ENCODE peak calls at places on chromosomes 7 and 10, in ten cellular contexts. R is activated T-cell treated with anti-CD3 and anti-CD28 coated beads for 1 hour; J is A549; U is activated CD8-positive, alpha-beta memory T cell treated with anti-CD3 and anti-CD28 coated beads, Interleukin-2, amount 10 ng/mL, durations not matched to agents 7 days and 5 days; I is RPMI8226; A is HTR-8/SVneo; E is activated naive CD8-positive, alpha-beta T cell treated with anti-CD3 and anti-CD28 coated beads, Interleukin-2, amount 10 ng/mL, durations not matched to agents 7 days and 5 days; Y is M059J; D is neural crest cell; P is NCI-H2171 treated with DMSO at 0.1 percent for 48 hours. N is an unnamed sample.

GRCh38 chr10:76303682-76304316 is 872.4 kb downstream of the LRMDA start:
- DNase-seq in R (no peak), J (peak; percentile 71), U (no peak), I (peak; percentile 38), A (peak; percentile 62), E (no peak), Y (peak; percentile 79), D (peak; percentile 63), P (peak; percentile 65), N (peak; percentile 77)

GRCh38 chr7:141654551-141654950 is 47.4 kb downstream of the DENND11 start:
- DNase-seq in R (peak; percentile 37), J (peak; percentile 76), U (peak; percentile 80), I (peak; percentile 78), A (peak; percentile 35), E (no peak), Y (peak; percentile 59), D (peak; percentile 60), P (peak; percentile 63), N (no peak)

GRCh38 chr10:75352650-75353049 is 48.9 kb downstream of the ZNF503 start:
- DNase-seq in R (no peak), J (no peak), U (no peak), I (no peak), A (peak; percentile 54), E (no peak), Y (peak; percentile 11), D (no peak), P (no peak), N (no peak)

GRCh38 chr7:16416289-16417282 is 4.8 kb downstream of the CRPPA start:
- DNase-seq in R (no peak), J (no peak), U (no peak), I (no peak), A (no peak), E (no peak), Y (peak; percentile 93), D (no peak), P (no peak), N (no peak)

GRCh38 chr10:98295401-98295811 is 27.4 kb upstream of the LOXL4 start:
- DNase-seq in R (no peak), J (no peak), U (no peak), I (no peak), A (no peak), E (no peak), Y (peak; percentile 7), D (no peak), P (peak; percentile 56), N (no peak)

GRCh38 chr10:124468624-124469023 is 7.0 kb downstream of the LHPP start:
- DNase-seq in R (no peak), J (no peak), U (no peak), I (no peak), A (no peak), E (no peak), Y (no peak), D (no peak), P (no peak), N (no peak)

GRCh38 chr10:60733189-60733815 is 45.0 kb upstream of the CDK1 start:
- DNase-seq in R (peak; percentile 17), J (peak; percentile 45), U (no peak), I (peak; percentile 43), A (peak; percentile 29), E (peak; percentile 60), Y (peak; percentile 18), D (peak; percentile 30), P (peak; percentile 42), N (peak; percentile 77)

GRCh38 chr10:130453721-130454542 is 317.7 kb downstream of the GLRX3 start:
- DNase-seq in R (no peak), J (no peak), U (peak; percentile 19), I (no peak), A (no peak), E (no peak), Y (no peak), D (no peak), P (no peak), N (no peak)

GRCh38 chr7:4159761-4160554 is 522.1 kb upstream of the FOXK1 start:
- DNase-seq in R (no peak), J (no peak), U (no peak), I (no peak), A (no peak), E (no peak), Y (no peak), D (no peak), P (no peak), N (no peak)

GRCh38 chr7:93232673-93233018 is 480 bp downstream of the VPS50 start:
- DNase-seq in R (no peak), J (peak; percentile 9), U (no peak), I (peak; percentile 26), A (peak; percentile 2), E (no peak), Y (peak; percentile 12), D (no peak), P (peak; percentile 50), N (no peak)

GRCh38 chr7:46945328-46945727 is 636.6 kb downstream of the TNS3 start:
- DNase-seq in R (no peak), J (no peak), U (no peak), I (no peak), A (no peak), E (no peak), Y (no peak), D (no peak), P (no peak), N (no peak)

GRCh38 chr7:2003931-2004812 is 228.6 kb downstream of the MAD1L1 start:
- DNase-seq in R (no peak), J (no peak), U (no peak), I (no peak), A (no peak), E (no peak), Y (no peak), D (no peak), P (no peak), N (peak; percentile 32)

GRCh38 chr7:33979807-33980355 is 74.5 kb downstream of the BMPER start:
- DNase-seq in R (no peak), J (peak; percentile 89), U (no peak), I (no peak), A (peak; percentile 60), E (no peak), Y (peak; percentile 89), D (no peak), P (no peak), N (no peak)

GRCh38 chr10:43110318-43111071 is 27.8 kb upstream of the CSGALNACT2 start:
- DNase-seq in R (no peak), J (no peak), U (no peak), I (peak; percentile 56), A (peak; percentile 34), E (no peak), Y (peak; percentile 55), D (no peak), P (no peak), N (peak; percentile 47)

GRCh38 chr10:123496336-123496735 is 169.8 kb upstream of the GPR26 start:
- DNase-seq in R (no peak), J (no peak), U (no peak), I (peak; percentile 4), A (no peak), E (no peak), Y (no peak), D (no peak), P (peak; percentile 17), N (no peak)

GRCh38 chr7:95205821-95206220 is 118.5 kb downstream of the PON1 start:
- DNase-seq in R (no peak), J (peak; percentile 9), U (no peak), I (no peak), A (peak; percentile 4), E (no peak), Y (peak; percentile 80), D (no peak), P (no peak), N (no peak)

GRCh38 chr7:139937685-139938084 is 108.6 kb downstream of the TBXAS1 start:
- DNase-seq in R (no peak), J (no peak), U (no peak), I (no peak), A (no peak), E (no peak), Y (no peak), D (no peak), P (no peak), N (peak; percentile 57)